ENCODE peak calls at places on chromosomes 4 and X, in ten cellular contexts. F is colonic mucosa, Y is NCI-H460, G is type B pancreatic cell, Q is left ventricle myocardium inferior, Z is NCI-H1694, L is NCI-H2171, W is NCI-H1105, B is A549, D is kidney tubule cell. U is an unnamed sample.

GRCh38 chrX:131331152-131331551 is 42.0 kb upstream of the IGSF1 start:
- DNase-seq in F (no peak), Y (no peak), G (no peak), Q (no peak), Z (no peak), L (no peak), W (no peak), B (peak), D (no peak), U (no peak)

GRCh38 chr4:114384629-114385028 is 214.0 kb upstream of the UGT8 start:
- DNase-seq in F (no peak), Y (peak), G (no peak), Q (no peak), Z (peak), L (peak), W (no peak), B (peak), D (peak), U (peak)

GRCh38 chr4:158255727-158256324 is 45.5 kb downstream of the TMEM144 start:
- DNase-seq in F (no peak), Y (peak), G (no peak), Q (no peak), Z (peak), L (no peak), W (no peak), B (peak), D (peak), U (peak)

GRCh38 chr4:128854433-128854832 is 44.9 kb downstream of the JADE1 start:
- DNase-seq in F (no peak), Y (no peak), G (no peak), Q (no peak), Z (no peak), L (no peak), W (no peak), B (no peak), D (no peak), U (no peak)

GRCh38 chr4:190017357-190018200 is 9.5 kb downstream of the FRG2 start:
- DNase-seq in F (no peak), Y (no peak), G (no peak), Q (no peak), Z (no peak), L (no peak), W (no peak), B (no peak), D (no peak), U (no peak)

GRCh38 chr4:66376921-66377320 is 706.6 kb upstream of the EPHA5 start:
- DNase-seq in F (no peak), Y (no peak), G (no peak), Q (no peak), Z (no peak), L (no peak), W (no peak), B (no peak), D (no peak), U (no peak)

GRCh38 chr4:85166318-85166717 is 199.8 kb upstream of the WDFY3 start:
- DNase-seq in F (peak), Y (no peak), G (no peak), Q (no peak), Z (no peak), L (no peak), W (no peak), B (peak), D (no peak), U (no peak)

GRCh38 chr4:40422309-40422708 is 87.2 kb downstream of the CHRNA9 start:
- DNase-seq in F (no peak), Y (no peak), G (no peak), Q (no peak), Z (no peak), L (no peak), W (no peak), B (no peak), D (no peak), U (no peak)

GRCh38 chr4:28557755-28558154 is 1697.1 kb downstream of the STIM2 start:
- DNase-seq in F (no peak), Y (no peak), G (no peak), Q (no peak), Z (no peak), L (no peak), W (no peak), B (no peak), D (peak), U (no peak)

GRCh38 chrX:120732461-120732860 is 102.6 kb upstream of the C1GALT1C1 start:
- DNase-seq in F (no peak), Y (no peak), G (no peak), Q (no peak), Z (no peak), L (no peak), W (no peak), B (no peak), D (no peak), U (no peak)

GRCh38 chrX:139881572-139881971 is 51.3 kb downstream of the ATP11C start:
- DNase-seq in F (no peak), Y (no peak), G (no peak), Q (no peak), Z (no peak), L (no peak), W (no peak), B (no peak), D (no peak), U (no peak)

GRCh38 chrX:20263474-20263873 is 3.2 kb downstream of the RPS6KA3 start:
- DNase-seq in F (no peak), Y (no peak), G (no peak), Q (no peak), Z (no peak), L (no peak), W (no peak), B (peak), D (peak), U (peak)

GRCh38 chr4:82811838-82812672 is 13.5 kb upstream of the SCD5 start:
- DNase-seq in F (no peak), Y (no peak), G (no peak), Q (no peak), Z (no peak), L (no peak), W (no peak), B (no peak), D (no peak), U (no peak)

GRCh38 chrX:106959897-106960296 is 39.7 kb downstream of the CLDN2 start:
- DNase-seq in F (no peak), Y (peak), G (no peak), Q (no peak), Z (no peak), L (no peak), W (no peak), B (peak), D (peak), U (peak)

GRCh38 chr4:3403104-3403906 is 38.5 kb upstream of the HGFAC start:
- DNase-seq in F (no peak), Y (no peak), G (peak), Q (no peak), Z (no peak), L (no peak), W (no peak), B (no peak), D (no peak), U (no peak)

GRCh38 chr4:118981839-118982381 is 93.3 kb downstream of the SYNPO2 start:
- DNase-seq in F (peak), Y (peak), G (no peak), Q (no peak), Z (peak), L (no peak), W (peak), B (peak), D (peak), U (peak)

GRCh38 chr4:4871267-4872147 is 12.0 kb downstream of the MSX1 start:
- DNase-seq in F (no peak), Y (no peak), G (peak), Q (no peak), Z (no peak), L (no peak), W (no peak), B (no peak), D (no peak), U (no peak)

GRCh38 chr4:41111796-41112195 is 102.5 kb downstream of the APBB2 start:
- DNase-seq in F (no peak), Y (no peak), G (no peak), Q (no peak), Z (no peak), L (no peak), W (no peak), B (no peak), D (no peak), U (no peak)

GRCh38 chr4:48815483-48815882 is 15.4 kb upstream of the OCIAD1 start:
- DNase-seq in F (no peak), Y (no peak), G (no peak), Q (no peak), Z (no peak), L (no peak), W (no peak), B (no peak), D (no peak), U (no peak)

GRCh38 chr4:70703695-70704332 is 15.5 kb downstream of the UTP3 start:
- DNase-seq in F (peak), Y (no peak), G (no peak), Q (no peak), Z (peak), L (no peak), W (peak), B (no peak), D (peak), U (peak)

GRCh38 chrX:20479896-20480295 is 213.2 kb upstream of the RPS6KA3 start:
- DNase-seq in F (no peak), Y (no peak), G (no peak), Q (no peak), Z (no peak), L (no peak), W (no peak), B (peak), D (no peak), U (no peak)

GRCh38 chr4:20284990-20285389 is 33.3 kb downstream of the SLIT2 start:
- DNase-seq in F (no peak), Y (no peak), G (no peak), Q (no peak), Z (no peak), L (no peak), W (no peak), B (no peak), D (peak), U (peak)

GRCh38 chr4:152109585-152110509 is 349.0 kb upstream of the GATB start:
- DNase-seq in F (no peak), Y (no peak), G (no peak), Q (no peak), Z (no peak), L (no peak), W (no peak), B (no peak), D (no peak), U (no peak)

GRCh38 chr4:78291277-78291676 is 234.2 kb downstream of the FRAS1 start:
- DNase-seq in F (no peak), Y (no peak), G (no peak), Q (no peak), Z (no peak), L (no peak), W (no peak), B (no peak), D (no peak), U (no peak)

GRCh38 chr4:14149469-14150030 is 522.0 kb upstream of the BOD1L1 start:
- DNase-seq in F (no peak), Y (no peak), G (no peak), Q (no peak), Z (no peak), L (no peak), W (no peak), B (no peak), D (no peak), U (no peak)

GRCh38 chrX:130079824-130080406 is 30.4 kb downstream of the ELF4 start:
- DNase-seq in F (peak), Y (peak), G (no peak), Q (no peak), Z (peak), L (no peak), W (peak), B (peak), D (peak), U (peak)

GRCh38 chr4:120718979-120719566 is 203.5 kb downstream of the PRDM5 start:
- DNase-seq in F (peak), Y (peak), G (no peak), Q (no peak), Z (no peak), L (no peak), W (no peak), B (peak), D (peak), U (no peak)

GRCh38 chrX:99703467-99703866 is 706.6 kb downstream of the PCDH19 start:
- DNase-seq in F (no peak), Y (no peak), G (no peak), Q (no peak), Z (no peak), L (no peak), W (no peak), B (no peak), D (no peak), U (no peak)

GRCh38 chrX:13028871-13029336 is 15.5 kb downstream of the FAM9C start:
- DNase-seq in F (no peak), Y (no peak), G (no peak), Q (no peak), Z (no peak), L (no peak), W (no peak), B (peak), D (peak), U (peak)

GRCh38 chr4:187480146-187481145 is 515.1 kb upstream of the ZFP42 start:
- DNase-seq in F (no peak), Y (no peak), G (no peak), Q (no peak), Z (no peak), L (no peak), W (no peak), B (no peak), D (no peak), U (no peak)

GRCh38 chr4:92304636-92305035 is 870 bp downstream of the GRID2 start:
- DNase-seq in F (no peak), Y (no peak), G (no peak), Q (no peak), Z (peak), L (peak), W (no peak), B (no peak), D (no peak), U (no peak)

GRCh38 chr4:185339941-185340340 is 55.8 kb downstream of the LRP2BP start:
- DNase-seq in F (no peak), Y (no peak), G (no peak), Q (no peak), Z (no peak), L (no peak), W (no peak), B (no peak), D (no peak), U (no peak)

GRCh38 chr4:111398906-111399330 is 746.3 kb upstream of the FAM241A start:
- DNase-seq in F (no peak), Y (no peak), G (no peak), Q (no peak), Z (peak), L (no peak), W (no peak), B (no peak), D (no peak), U (no peak)

GRCh38 chr4:30719363-30720020 is 677 bp upstream of the PCDH7 start:
- DNase-seq in F (peak), Y (no peak), G (peak), Q (peak), Z (peak), L (no peak), W (peak), B (peak), D (peak), U (peak)